ENCODE peak calls at places on chromosomes 1 and 21, in eight cellular contexts. I is body of pancreas, H is A549, Z is ovary, R is HepG2, O is Peyer's patch, M is adrenal gland, E is prostate gland. W is an unnamed sample. For H3K4me1, the result is how much of the 10 kb centered on the place peaks cover.

GRCh38 chr1:2627746-2628145 is 5.1 kb downstream of the MMEL1 start:
- DNase-seq in I (no peak), O (no peak), M (no peak), R (no peak), H (no peak), Z (no peak), E (no peak), W (no peak)

GRCh38 chr1:12063141-12064072 is at the start of gene TNFRSF8:
- DNase-seq in H (no peak), O (no peak), I (no peak), E (no peak), Z (no peak), R (no peak), M (no peak), W (no peak)

GRCh38 chr1:163656367-163656766 is 334.6 kb downstream of the NUF2 start:
- DNase-seq in R (no peak), O (no peak), Z (no peak), H (no peak), E (no peak), M (no peak), I (no peak), W (no peak)

GRCh38 chr1:109385417-109385816 is 12.3 kb downstream of the SORT1 start:
- DNase-seq in I (peak), H (no peak), R (no peak), M (peak), E (no peak), Z (no peak), O (no peak), W (no peak)

GRCh38 chr1:29639741-29640427 is 403.6 kb downstream of the PTPRU start:
- DNase-seq in H (no peak), E (no peak), Z (no peak), O (peak), R (no peak), M (no peak), I (no peak), W (no peak)

GRCh38 chr1:46735708-46736324 is 16.9 kb upstream of the EFCAB14 start:
- DNase-seq in R (peak), E (no peak), O (no peak), M (peak), Z (no peak), I (peak), H (no peak), W (no peak)

GRCh38 chr1:245409341-245410195 is 254.8 kb downstream of the KIF26B start:
- DNase-seq in M (peak), R (no peak), Z (no peak), H (no peak), I (no peak), E (no peak), O (peak), W (no peak)

GRCh38 chr1:218674280-218674773 is 329.2 kb downstream of the TGFB2 start:
- DNase-seq in H (peak), M (peak), E (no peak), O (no peak), I (peak), Z (peak), R (peak), W (no peak)

GRCh38 chr1:216902669-216903388 is 179.6 kb upstream of the ESRRG start:
- DNase-seq in M (no peak), Z (no peak), R (peak), H (no peak), I (peak), E (peak), O (no peak), W (peak)

GRCh38 chr21:32135401-32136363 is 143.2 kb downstream of the MIS18A start:
- DNase-seq in H (no peak), Z (no peak), M (no peak), R (no peak), E (no peak), O (no peak), I (no peak), W (no peak)

GRCh38 chr1:85611390-85611789 is 30.8 kb downstream of the CCN1 start:
- DNase-seq in H (no peak), R (no peak), Z (no peak), O (no peak), M (no peak), I (peak), E (no peak), W (no peak)

GRCh38 chr21:21232320-21232719 is 234.1 kb downstream of the NCAM2 start:
- DNase-seq in M (peak), H (no peak), E (no peak), I (no peak), Z (no peak), R (no peak), O (no peak), W (no peak)

GRCh38 chr1:183303901-183304300 is 114.3 kb downstream of the NMNAT2 start:
- DNase-seq in R (no peak), Z (no peak), I (no peak), O (no peak), E (no peak), H (no peak), M (no peak), W (no peak)

GRCh38 chr21:16308269-16308668 is 578.5 kb downstream of the USP25 start:
- DNase-seq in Z (no peak), O (no peak), I (no peak), M (no peak), E (no peak), R (no peak), H (no peak), W (no peak)

GRCh38 chr1:238223067-238223640 is 332.4 kb upstream of the ZP4 start:
- DNase-seq in I (no peak), O (no peak), H (no peak), R (no peak), E (no peak), Z (no peak), M (no peak), W (no peak)

GRCh38 chr1:18144921-18145699 is 37.5 kb downstream of the IGSF21 start:
- DNase-seq in H (no peak), E (no peak), Z (no peak), M (peak), O (no peak), R (no peak), I (no peak), W (no peak)

GRCh38 chr1:70327306-70328076 is 27.0 kb downstream of the ANKRD13C start:
- DNase-seq in O (no peak), M (no peak), E (no peak), Z (no peak), R (no peak), H (no peak), I (no peak), W (no peak)

GRCh38 chr1:87939486-87939885 is 610.8 kb downstream of the LMO4 start:
- DNase-seq in E (no peak), H (no peak), I (no peak), R (no peak), Z (no peak), M (no peak), O (no peak), W (no peak)

GRCh38 chr1:192660613-192661012 is 24.7 kb downstream of the RGS13 start:
- DNase-seq in I (no peak), H (no peak), Z (no peak), E (no peak), M (no peak), R (no peak), O (no peak), W (no peak)

GRCh38 chr1:209883341-209883971 is 54.6 kb upstream of the SYT14 start:
- DNase-seq in Z (no peak), I (no peak), H (no peak), M (no peak), O (no peak), R (no peak), E (no peak), W (no peak)

GRCh38 chr1:91173379-91173890 is 151.6 kb upstream of the ZNF644 start:
- DNase-seq in Z (no peak), E (no peak), O (no peak), R (no peak), I (no peak), M (no peak), H (no peak), W (no peak)

GRCh38 chr1:98662354-98662665 is 789 bp downstream of the SNX7 start:
- DNase-seq in O (no peak), H (peak), R (no peak), Z (no peak), M (no peak), I (no peak), E (no peak), W (no peak)

GRCh38 chr1:148292915-148293314 is 140.8 kb upstream of the NBPF11 start:
- DNase-seq in R (no peak), O (no peak), M (no peak), E (no peak), H (no peak), I (no peak), Z (no peak), W (no peak)

GRCh38 chr1:25817840-25818501 is 1.8 kb upstream of the MTFR1L start:
- DNase-seq in I (no peak), M (no peak), R (peak), E (no peak), O (peak), H (no peak), Z (peak), W (no peak)

GRCh38 chr1:25821112-25821476 is 1.3 kb downstream of the MTFR1L start:
- DNase-seq in H (no peak), M (no peak), I (no peak), Z (no peak), O (peak), E (no peak), R (no peak), W (no peak)

GRCh38 chr1:25820247-25821111 is 725 bp downstream of the MTFR1L start:
- DNase-seq in H (peak), R (peak), O (peak), M (peak), I (peak), E (no peak), Z (no peak), W (peak)

GRCh38 chr1:25818569-25818968 is 1.2 kb upstream of the MTFR1L start:
- DNase-seq in E (no peak), Z (no peak), I (no peak), M (no peak), O (peak), R (peak), H (no peak), W (no peak)

GRCh38 chr1:25819496-25820246 is at the start of gene MTFR1L:
- DNase-seq in H (peak), O (peak), E (peak), M (peak), I (peak), R (peak), Z (peak), W (peak)
- TF ChIP-seq POLR2A in H (peak), O (peak), E (peak), M (peak), I (peak), R (peak), Z (peak), W (no peak)

GRCh38 chr1:211335507-211336157 is 9.0 kb downstream of the TRAF5 start:
- DNase-seq in E (no peak), Z (no peak), I (no peak), H (no peak), O (peak), R (no peak), M (no peak), W (no peak)

GRCh38 chr1:211336775-211337174 is 10.1 kb downstream of the TRAF5 start:
- DNase-seq in M (no peak), O (no peak), H (no peak), Z (no peak), I (no peak), R (no peak), E (no peak), W (no peak)

GRCh38 chr1:211333906-211334305 is 7.3 kb downstream of the TRAF5 start:
- DNase-seq in I (no peak), M (no peak), R (no peak), H (no peak), E (no peak), O (peak), Z (no peak), W (no peak)

GRCh38 chr1:211336161-211336560 is 9.5 kb downstream of the TRAF5 start:
- DNase-seq in I (no peak), R (no peak), E (no peak), H (no peak), M (no peak), O (peak), Z (no peak), W (no peak)

GRCh38 chr1:211334986-211335385 is 8.4 kb downstream of the TRAF5 start:
- DNase-seq in E (no peak), H (no peak), O (no peak), M (no peak), R (no peak), I (no peak), Z (no peak), W (no peak)
- H3K4me1 ChIP-seq in E (under half), H (under half), O (half or more), M (under half), R (under half), I (half or more), Z (under half), W (half or more)

GRCh38 chr1:246639732-246640131 is 73.5 kb downstream of the CNST start:
- DNase-seq in R (no peak), I (no peak), E (no peak), H (no peak), Z (no peak), M (peak), O (no peak), W (no peak)

GRCh38 chr1:246642719-246643118 is 76.5 kb downstream of the CNST start:
- DNase-seq in Z (no peak), H (no peak), I (no peak), R (no peak), O (no peak), M (no peak), E (no peak), W (no peak)

GRCh38 chr1:246638941-246639655 is 72.8 kb downstream of the CNST start:
- DNase-seq in Z (no peak), I (no peak), R (no peak), H (no peak), E (no peak), M (no peak), O (no peak), W (no peak)

GRCh38 chr1:246641394-246641793 is 75.1 kb downstream of the CNST start:
- DNase-seq in R (no peak), O (no peak), Z (no peak), H (no peak), M (no peak), E (no peak), I (no peak), W (no peak)

DNA sequence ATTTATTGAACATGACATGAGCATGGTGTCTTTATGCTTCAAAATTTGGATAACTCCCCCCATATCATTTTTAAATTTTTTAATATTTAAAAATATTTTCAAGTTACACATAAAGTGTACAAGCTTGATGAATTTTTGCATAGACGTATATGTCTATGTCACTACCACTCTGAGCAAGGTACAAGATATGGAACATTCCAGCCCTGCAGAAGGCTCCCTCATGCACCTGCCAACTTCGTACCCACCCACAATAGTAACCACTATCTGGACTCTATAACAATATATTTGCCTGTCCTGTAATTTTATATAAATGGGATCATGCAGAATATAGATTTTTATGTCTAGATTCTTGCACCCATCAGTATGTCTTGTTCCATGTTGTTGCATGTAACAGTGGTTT is 74.5 kb downstream of the CNST start:
- DNase-seq in M (no peak), R (no peak), O (no peak), I (no peak), H (no peak), Z (no peak), E (no peak), W (no peak)
- TF ChIP-seq POLR2A in M (no peak), R (no peak), O (no peak), I (no peak), H (no peak), Z (no peak), E (no peak), W (no peak)

DNA sequence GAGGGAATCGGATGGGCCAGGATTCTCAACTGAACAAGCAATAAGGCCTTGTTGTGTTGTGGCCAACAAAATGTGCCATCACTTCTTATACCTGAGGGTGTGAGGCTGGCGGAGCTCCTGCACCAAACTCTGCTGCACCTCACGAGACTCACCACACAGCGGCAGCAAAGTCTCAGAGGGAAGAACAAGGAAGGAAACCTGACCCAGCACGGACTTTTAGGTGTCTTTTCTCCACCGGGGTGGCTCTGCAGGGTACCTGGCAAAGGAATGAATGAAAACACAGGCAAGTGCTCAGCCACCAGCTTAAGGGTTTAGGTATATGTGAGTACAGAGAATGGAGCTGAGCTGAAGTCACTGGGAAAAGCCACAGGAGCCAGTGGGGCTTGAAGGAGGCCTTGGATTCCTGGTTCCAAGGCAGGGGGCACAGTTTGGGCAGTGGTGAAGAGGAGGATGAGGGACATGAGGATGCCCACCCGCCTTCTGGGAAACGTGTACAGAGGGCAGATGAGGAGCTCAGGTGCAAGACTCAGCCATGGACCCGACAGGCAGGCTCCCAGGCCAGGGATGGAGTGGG is 31.1 kb upstream of the HSD3B1 start:
- DNase-seq in R (peak), I (peak), H (peak), O (peak), E (peak), M (peak), Z (peak), W (peak)
- H3K4me1 ChIP-seq in R (under half), I (under half), H (under half), O (under half), E (under half), M (under half), Z (under half), W (under half)

GRCh38 chr21:46012154-46012553 is 30.6 kb downstream of the COL6A1 start:
- DNase-seq in R (no peak), O (no peak), I (no peak), M (no peak), H (no peak), Z (no peak), E (no peak), W (no peak)
- TF ChIP-seq POLR2A in R (no peak), O (no peak), I (no peak), M (no peak), H (no peak), Z (no peak), E (no peak), W (no peak)

DNA sequence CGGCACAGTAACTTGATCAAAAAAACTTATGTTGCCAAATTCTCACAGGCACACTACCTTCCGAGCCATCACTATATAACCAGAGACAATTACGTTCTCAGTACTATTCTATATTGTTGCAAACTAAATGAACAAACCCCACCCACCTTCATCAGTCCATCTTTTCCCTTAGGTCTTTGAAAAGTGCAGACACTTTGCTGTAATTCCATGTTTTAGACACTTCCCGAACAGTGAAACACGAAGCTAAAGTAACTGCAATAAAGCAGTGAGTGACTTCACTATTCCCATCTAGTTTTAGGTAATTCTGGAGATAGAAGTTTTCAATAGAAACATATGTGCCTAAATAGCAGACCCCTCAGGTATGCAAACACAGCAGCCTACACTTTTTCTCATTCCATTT is 7.7 kb downstream of the SFPQ start:
- DNase-seq in Z (no peak), M (no peak), E (no peak), R (no peak), I (no peak), H (no peak), O (no peak), W (no peak)
- H3K4me1 ChIP-seq in Z (under half), M (half or more), E (under half), R (half or more), I (half or more), H (half or more), O (half or more), W (half or more)

GRCh38 chr1:150151291-150152181 is 1.8 kb downstream of the PLEKHO1 start:
- DNase-seq in R (no peak), M (peak), H (no peak), E (no peak), Z (peak), I (peak), O (peak), W (peak)

GRCh38 chr1:150150511-150151021 is 850 bp downstream of the PLEKHO1 start:
- DNase-seq in E (no peak), Z (peak), H (no peak), R (no peak), O (peak), M (no peak), I (no peak), W (no peak)

GRCh38 chr1:150148834-150149489 is 754 bp upstream of the PLEKHO1 start:
- DNase-seq in R (no peak), Z (no peak), I (no peak), E (no peak), H (no peak), M (no peak), O (no peak), W (peak)

GRCh38 chr1:150152182-150152536 is 2.4 kb downstream of the PLEKHO1 start:
- DNase-seq in I (no peak), O (no peak), R (no peak), Z (no peak), M (no peak), H (no peak), E (no peak), W (no peak)

DNA sequence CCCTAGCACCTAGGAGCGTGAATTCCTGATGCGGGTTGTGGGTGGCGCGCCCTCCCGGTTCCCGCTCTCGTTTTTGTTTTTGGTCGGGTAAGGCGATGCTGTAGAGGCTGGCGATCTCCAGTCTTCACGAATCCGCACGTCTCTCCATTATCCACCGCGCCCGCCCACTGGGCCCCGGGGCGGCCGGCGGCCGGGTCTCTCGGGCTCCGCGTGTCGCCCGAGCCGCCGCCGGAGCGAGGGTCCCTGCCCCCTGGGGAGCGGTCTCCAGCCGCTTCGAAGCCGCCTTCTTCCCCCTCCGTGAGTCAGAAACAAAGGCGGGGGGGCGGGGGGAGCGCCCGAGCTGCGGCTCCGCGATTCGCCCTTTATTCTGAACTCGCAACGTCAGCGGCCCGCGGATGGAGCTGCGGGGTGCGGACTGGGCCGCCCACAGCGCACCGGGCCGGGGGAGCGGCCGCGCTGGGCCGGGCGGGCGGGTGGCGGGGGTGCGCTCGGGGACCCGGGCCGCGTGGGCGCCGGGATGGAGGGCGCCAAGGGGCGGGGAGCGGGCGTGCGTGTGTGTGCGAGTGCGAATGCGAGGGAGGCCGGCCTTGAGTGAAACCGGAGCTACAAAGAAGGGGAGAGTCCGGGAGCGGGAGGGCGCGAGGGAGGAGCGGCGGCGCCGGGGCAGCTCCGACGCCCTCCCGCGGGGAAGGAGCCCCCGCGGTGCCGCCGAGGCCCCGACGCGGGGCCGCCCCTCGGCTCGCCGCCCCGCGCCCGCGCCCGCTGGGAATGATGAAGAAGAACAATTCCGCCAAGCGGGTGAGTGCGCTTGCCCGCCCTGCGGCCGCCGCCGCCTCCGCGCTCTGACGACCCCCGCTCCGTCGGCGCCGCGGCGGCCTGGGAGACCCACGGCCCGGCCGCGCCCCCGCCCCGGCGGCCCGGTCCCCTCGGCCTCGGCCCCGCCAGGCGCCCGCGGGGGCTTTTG is at the start of gene PLEKHO1:
- DNase-seq in Z (peak), M (peak), I (peak), O (peak), E (peak), H (peak), R (peak), W (peak)
- TF ChIP-seq POLR2A in Z (peak), M (peak), I (peak), O (no peak), E (peak), H (peak), R (no peak), W (no peak)